ENCODE peak calls at places on chromosomes 7 and 10, in four cellular contexts. X is uterus, D is heart left ventricle, M is skeletal muscle cell. R is an unnamed sample.

GRCh38 chr7:129853661-129854268 is 99.0 kb downstream of the UBE2H start:
- DNase-seq in X (no peak), D (no peak), M (no peak), R (no peak)

GRCh38 chr10:17001961-17002749 is 127.5 kb downstream of the CUBN start:
- DNase-seq in X (peak), D (no peak), M (peak), R (peak)

GRCh38 chr7:96973986-96974385 is 31.4 kb upstream of the DLX6 start:
- DNase-seq in X (no peak), D (no peak), M (no peak), R (no peak)

GRCh38 chr10:11776080-11776479 is 33.9 kb downstream of the ECHDC3 start:
- DNase-seq in X (no peak), D (no peak), M (no peak), R (no peak)

GRCh38 chr7:52119537-52119936 is 802.9 kb upstream of the COBL start:
- DNase-seq in X (no peak), D (no peak), M (no peak), R (no peak)

GRCh38 chr7:134690614-134691504 is 44.2 kb downstream of the BPGM start:
- DNase-seq in X (no peak), D (no peak), M (no peak), R (no peak)

GRCh38 chr10:130495116-130495862 is 359.1 kb downstream of the GLRX3 start:
- DNase-seq in X (no peak), D (no peak), M (no peak), R (no peak)

GRCh38 chr10:2463301-2463700 is 604.0 kb upstream of the PFKP start:
- DNase-seq in X (no peak), D (no peak), M (no peak), R (no peak)

GRCh38 chr10:79328737-79329504 is 18.3 kb upstream of the PPIF start:
- DNase-seq in X (no peak), D (peak), M (no peak), R (no peak)

GRCh38 chr10:112383325-112383724 is 9.4 kb downstream of the ACSL5 start:
- DNase-seq in X (no peak), D (no peak), M (no peak), R (peak)

GRCh38 chr10:44576715-44577191 is 191.9 kb upstream of the CXCL12 start:
- DNase-seq in X (no peak), D (no peak), M (no peak), R (no peak)

GRCh38 chr10:132465889-132466519 is 69.0 kb downstream of the PWWP2B start:
- DNase-seq in X (no peak), D (peak), M (no peak), R (no peak)

GRCh38 chr7:69739182-69739581 is 140.9 kb downstream of the AUTS2 start:
- DNase-seq in X (no peak), D (no peak), M (no peak), R (no peak)

GRCh38 chr10:10520391-10521385 is 497.0 kb upstream of the CELF2 start:
- DNase-seq in X (no peak), D (no peak), M (no peak), R (no peak)

GRCh38 chr10:46319383-46319782 is 32.6 kb downstream of the ANTXRL start:
- DNase-seq in X (no peak), D (no peak), M (no peak), R (no peak)

GRCh38 chr10:46318808-46319207 is 32.0 kb downstream of the ANTXRL start:
- DNase-seq in X (no peak), D (no peak), M (no peak), R (peak)

GRCh38 chr10:46321770-46322169 is 35.0 kb downstream of the ANTXRL start:
- DNase-seq in X (no peak), D (no peak), M (no peak), R (no peak)

GRCh38 chr10:46314046-46314445 is 27.2 kb downstream of the ANTXRL start:
- DNase-seq in X (no peak), D (no peak), M (no peak), R (no peak)

DNA sequence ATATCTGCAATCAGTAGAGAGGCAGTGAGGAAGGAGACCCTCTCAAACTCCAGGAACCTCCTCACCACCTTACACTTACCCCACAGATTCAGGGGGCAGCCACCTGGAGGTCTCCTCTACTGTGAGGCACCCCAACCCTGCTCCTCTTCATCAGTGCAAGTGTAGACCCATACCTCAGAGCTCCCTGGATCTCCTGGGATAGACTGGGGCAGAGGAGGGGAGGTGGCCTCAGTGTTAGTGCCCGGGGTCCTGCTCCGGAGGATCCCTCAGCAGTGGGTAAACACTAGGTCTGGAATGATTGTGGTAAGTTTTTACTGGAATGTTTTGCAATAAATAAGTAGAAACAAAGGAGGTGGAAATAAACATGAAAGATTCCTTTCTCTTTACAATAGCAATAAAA is 31.1 kb downstream of the ANTXRL start:
- DNase-seq in X (no peak), D (no peak), M (no peak), R (no peak)
- H3K4me3 ChIP-seq in X (no peak), D (no peak), M (no peak), R (no peak)

DNA sequence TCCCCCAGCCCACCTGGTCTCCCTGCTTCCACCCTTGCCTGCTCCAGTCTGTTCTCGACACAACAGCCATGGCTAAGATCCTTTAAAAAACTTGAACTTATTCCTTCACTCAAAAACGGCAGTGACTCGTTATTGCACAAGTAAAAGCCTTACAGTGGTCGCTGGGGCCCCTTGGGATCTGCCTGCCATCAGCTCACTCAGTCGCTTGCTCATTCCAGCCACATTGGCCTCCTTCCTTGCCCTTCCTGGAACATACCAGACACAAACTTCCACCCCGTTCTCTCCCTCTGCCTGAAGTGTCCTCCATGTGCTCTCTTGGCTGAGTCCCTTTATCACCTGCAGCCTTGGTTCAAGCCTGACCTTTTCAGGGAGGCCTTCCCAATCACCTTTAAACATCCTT is 4.7 kb downstream of the CCNY start:
- DNase-seq in X (no peak), D (no peak), M (no peak), R (peak)
- H3K4me3 ChIP-seq in X (no peak), D (no peak), M (no peak), R (no peak)

GRCh38 chr7:101900103-101900502 is 82.7 kb downstream of the CUX1 start:
- DNase-seq in X (no peak), D (peak), M (no peak), R (no peak)
- H3K4me3 ChIP-seq in X (peak), D (no peak), M (no peak), R (no peak)

DNA sequence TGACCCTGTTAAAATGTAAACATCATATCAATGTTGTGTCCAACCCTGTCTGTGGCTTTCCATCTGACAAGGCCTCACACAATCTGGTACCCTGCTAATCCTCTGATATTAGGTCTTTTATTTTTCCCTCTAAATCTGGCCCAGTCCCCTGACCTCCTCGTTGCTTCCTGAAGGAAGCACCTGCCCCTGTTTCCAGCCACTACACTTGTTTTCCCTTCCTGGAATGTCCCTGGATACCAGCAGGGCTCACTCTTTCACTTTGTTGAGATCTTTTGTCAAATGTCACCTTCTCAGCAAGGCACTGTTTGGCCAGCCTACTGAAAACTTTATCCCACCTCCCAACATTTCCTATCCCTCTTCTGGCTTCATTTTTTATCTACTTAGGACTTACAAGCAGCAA is 2.1 kb downstream of the SAMD9L start:
- DNase-seq in X (no peak), D (no peak), M (no peak), R (no peak)
- H3K4me3 ChIP-seq in X (no peak), D (no peak), M (no peak), R (no peak)

GRCh38 chr10:15253951-15254807 is 85.7 kb upstream of the NMT2 start:
- DNase-seq in X (no peak), D (no peak), M (no peak), R (no peak)
- H3K4me3 ChIP-seq in X (no peak), D (no peak), M (no peak), R (no peak)

GRCh38 chr7:74253975-74254857 is at the start of gene RFC2:
- DNase-seq in X (peak), D (peak), M (peak), R (peak)

GRCh38 chr7:74256446-74257408 is 2.5 kb upstream of the RFC2 start:
- DNase-seq in X (peak), D (no peak), M (peak), R (peak)

GRCh38 chr7:74253331-74253730 is 868 bp downstream of the RFC2 start:
- DNase-seq in X (no peak), D (no peak), M (no peak), R (no peak)

GRCh38 chr7:74254858-74255379 is 720 bp upstream of the RFC2 start:
- DNase-seq in X (no peak), D (no peak), M (no peak), R (no peak)

DNA sequence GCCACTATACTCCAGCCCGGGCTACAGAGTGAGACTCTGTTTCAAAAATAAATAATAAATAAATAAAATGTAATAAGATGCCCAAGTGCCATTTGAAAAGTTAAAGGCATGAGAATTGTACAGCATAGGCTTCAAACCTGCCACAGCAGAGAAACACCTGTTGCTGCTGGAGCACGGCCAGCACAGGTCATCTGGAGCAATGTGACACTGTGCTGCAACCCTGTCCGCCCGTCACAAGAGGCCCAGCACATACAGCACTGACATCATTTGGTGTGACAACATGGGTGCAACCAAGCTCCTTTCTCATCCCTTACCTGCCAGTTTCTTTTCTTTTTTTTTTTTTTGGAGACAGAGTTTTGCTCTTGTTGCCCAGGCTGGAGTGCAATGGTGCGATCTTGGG is 1.3 kb downstream of the RFC2 start:
- DNase-seq in X (no peak), D (no peak), M (no peak), R (no peak)
- H3K4me3 ChIP-seq in X (no peak), D (no peak), M (no peak), R (peak)

GRCh38 chr10:33248638-33249037 is 85.8 kb downstream of the NRP1 start:
- DNase-seq in X (no peak), D (no peak), M (peak), R (peak)

GRCh38 chr10:33247221-33247907 is 87.1 kb downstream of the NRP1 start:
- DNase-seq in X (no peak), D (no peak), M (no peak), R (no peak)

GRCh38 chr10:33244354-33244967 is 90.0 kb downstream of the NRP1 start:
- DNase-seq in X (no peak), D (no peak), M (no peak), R (no peak)

GRCh38 chr10:33249137-33249536 is 85.3 kb downstream of the NRP1 start:
- DNase-seq in X (no peak), D (no peak), M (no peak), R (no peak)

GRCh38 chr10:33245343-33245742 is 89.1 kb downstream of the NRP1 start:
- DNase-seq in X (no peak), D (no peak), M (no peak), R (no peak)
- H3K4me3 ChIP-seq in X (no peak), D (no peak), M (no peak), R (no peak)

GRCh38 chr7:45919231-45919825 is 1.7 kb downstream of the IGFBP3 start:
- DNase-seq in X (no peak), D (no peak), M (no peak), R (no peak)

GRCh38 chr7:45915606-45916005 is 5.5 kb downstream of the IGFBP3 start:
- DNase-seq in X (no peak), D (no peak), M (no peak), R (no peak)

GRCh38 chr7:45918556-45918955 is 2.5 kb downstream of the IGFBP3 start:
- DNase-seq in X (no peak), D (no peak), M (no peak), R (no peak)

GRCh38 chr7:45917064-45917463 is 4.0 kb downstream of the IGFBP3 start:
- DNase-seq in X (no peak), D (no peak), M (no peak), R (no peak)

GRCh38 chr7:45917658-45918057 is 3.4 kb downstream of the IGFBP3 start:
- DNase-seq in X (peak), D (peak), M (no peak), R (peak)
- H3K4me3 ChIP-seq in X (peak), D (no peak), M (peak), R (no peak)

GRCh38 chr10:74816824-74817498 is 9.4 kb upstream of the KAT6B start:
- DNase-seq in X (no peak), D (no peak), M (no peak), R (no peak)

GRCh38 chr10:74814792-74815191 is 11.6 kb upstream of the KAT6B start:
- DNase-seq in X (no peak), D (no peak), M (no peak), R (peak)

GRCh38 chr10:74810087-74810486 is 16.3 kb upstream of the KAT6B start:
- DNase-seq in X (no peak), D (no peak), M (no peak), R (no peak)

GRCh38 chr10:74813371-74813770 is 13.0 kb upstream of the KAT6B start:
- DNase-seq in X (no peak), D (no peak), M (no peak), R (no peak)

DNA sequence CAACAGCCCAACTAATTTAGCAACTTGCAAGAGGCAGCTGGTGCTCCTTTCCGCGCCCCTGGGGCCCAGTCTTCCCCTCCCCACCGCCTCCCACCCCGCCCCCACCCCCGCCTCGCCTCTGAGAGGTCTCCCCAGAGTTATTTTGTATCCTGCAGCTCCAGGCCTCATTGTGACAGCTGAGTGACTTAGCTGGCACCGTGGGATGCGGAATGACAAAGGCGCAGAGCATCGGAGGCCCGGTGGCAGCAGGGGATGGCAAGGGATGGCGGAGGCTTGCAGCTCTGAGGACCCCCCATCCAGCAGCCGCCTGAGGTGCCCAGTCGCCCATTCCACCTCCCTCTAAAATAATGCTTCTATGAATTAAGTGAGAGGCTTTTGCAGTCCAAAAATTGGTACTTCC is 12.5 kb upstream of the KAT6B start:
- DNase-seq in X (no peak), D (no peak), M (no peak), R (no peak)
- H3K4me3 ChIP-seq in X (no peak), D (no peak), M (no peak), R (no peak)

GRCh38 chr10:22683995-22684305 is 30.4 kb downstream of the PIP4K2A start:
- DNase-seq in X (no peak), D (no peak), M (no peak), R (no peak)
- H3K4me3 ChIP-seq in X (no peak), D (no peak), M (no peak), R (no peak)

R was measured in cardiac muscle cell.